ENCODE peak calls at places on chromosomes 13 and 19, in four cellular contexts. R is nephron progenitor cell; S is naive thymus-derived CD4-positive, alpha-beta T cell; T is cardiac fibroblast. J is an unnamed sample.

GRCh38 chr19:11264452-11265176 is 2.3 kb upstream of the DOCK6 start:
- DNase-seq in R (no peak), S (no peak), T (no peak), J (no peak)

GRCh38 chr19:660793-661426 is 2.1 kb downstream of the RNF126 start:
- DNase-seq in R (no peak), S (no peak), T (no peak), J (no peak)

GRCh38 chr13:113654591-113655357 is 3.2 kb downstream of the ATP4B start:
- DNase-seq in R (no peak), S (no peak), T (no peak), J (no peak)

GRCh38 chr19:591099-591958 is 1.6 kb downstream of the HCN2 start:
- DNase-seq in R (peak; percentile 81), S (no peak), T (no peak), J (peak; percentile 72)

GRCh38 chr13:36801035-36801434 is 18.0 kb upstream of the RFXAP start:
- DNase-seq in R (no peak), S (no peak), T (no peak), J (no peak)

GRCh38 chr19:17542793-17543582 is 12.5 kb upstream of the COLGALT1 start:
- DNase-seq in R (no peak), S (no peak), T (no peak), J (no peak)

GRCh38 chr13:43905435-43906031 is 25.8 kb downstream of the LACC1 start:
- DNase-seq in R (peak; percentile 24), S (peak; percentile 21), T (peak; percentile 81), J (peak; percentile 57)

GRCh38 chr19:55581145-55581827 is 638 bp upstream of the ZNF579 start:
- DNase-seq in R (peak; percentile 51), S (no peak), T (no peak), J (no peak)

GRCh38 chr19:54444737-54445136 is 4.3 kb upstream of the LENG8 start:
- DNase-seq in R (no peak), S (no peak), T (no peak), J (no peak)

GRCh38 chr13:22893149-22893548 is 287.6 kb upstream of the SGCG start:
- DNase-seq in R (no peak), S (no peak), T (no peak), J (no peak)

J was measured in frontal cortex.